ENCODE peak calls at places on chromosomes 7 and 10, in seven cellular contexts. One of them, this sample, is unnamed.

GRCh38 chr10:22365233-22365632 is 19.9 kb downstream of the SPAG6 start:
- DNase-seq in psoas muscle: no peak
- DNase-seq in activated CD8-positive, alpha-beta T cell treated with anti-CD3 and anti-CD28 coated beads for 36 hours: no peak
- DNase-seq in stimulated activated CD8-positive, alpha-beta memory T cell treated with anti-CD3 and anti-CD28 coated beads, Interleukin-12 subunit alpha, Interleukin-12 subunit beta, amount 100 ng/mL, for 4 hours: no peak
- DNase-seq in anterior cingulate cortex: no peak
- DNase-seq in left cardiac atrium: no peak
- DNase-seq in T-helper 1 cell: no peak
- DNase-seq in this sample: no peak

GRCh38 chr7:38391751-38392150 is 118.3 kb upstream of the TARP start:
- DNase-seq in stimulated activated CD8-positive, alpha-beta memory T cell treated with anti-CD3 and anti-CD28 coated beads, Interleukin-12 subunit alpha, Interleukin-12 subunit beta, amount 100 ng/mL, for 4 hours: no peak
- DNase-seq in left cardiac atrium: no peak
- DNase-seq in psoas muscle: no peak
- DNase-seq in T-helper 1 cell: no peak
- DNase-seq in anterior cingulate cortex: no peak
- DNase-seq in activated CD8-positive, alpha-beta T cell treated with anti-CD3 and anti-CD28 coated beads for 36 hours: no peak
- DNase-seq in this sample: no peak

GRCh38 chr10:79203014-79203675 is 134.4 kb downstream of the ZMIZ1 start:
- DNase-seq in left cardiac atrium: no peak
- DNase-seq in activated CD8-positive, alpha-beta T cell treated with anti-CD3 and anti-CD28 coated beads for 36 hours: no peak
- DNase-seq in T-helper 1 cell: no peak
- DNase-seq in anterior cingulate cortex: no peak
- DNase-seq in stimulated activated CD8-positive, alpha-beta memory T cell treated with anti-CD3 and anti-CD28 coated beads, Interleukin-12 subunit alpha, Interleukin-12 subunit beta, amount 100 ng/mL, for 4 hours: no peak
- DNase-seq in psoas muscle: no peak
- DNase-seq in this sample: no peak

GRCh38 chr7:4297165-4297842 is 384.8 kb upstream of the FOXK1 start:
- DNase-seq in anterior cingulate cortex: no peak
- DNase-seq in psoas muscle: no peak
- DNase-seq in activated CD8-positive, alpha-beta T cell treated with anti-CD3 and anti-CD28 coated beads for 36 hours: no peak
- DNase-seq in left cardiac atrium: no peak
- DNase-seq in T-helper 1 cell: no peak
- DNase-seq in stimulated activated CD8-positive, alpha-beta memory T cell treated with anti-CD3 and anti-CD28 coated beads, Interleukin-12 subunit alpha, Interleukin-12 subunit beta, amount 100 ng/mL, for 4 hours: no peak
- DNase-seq in this sample: no peak

GRCh38 chr7:130593033-130593432 is 75.5 kb downstream of the COPG2 start:
- DNase-seq in T-helper 1 cell: no peak
- DNase-seq in psoas muscle: no peak
- DNase-seq in activated CD8-positive, alpha-beta T cell treated with anti-CD3 and anti-CD28 coated beads for 36 hours: no peak
- DNase-seq in stimulated activated CD8-positive, alpha-beta memory T cell treated with anti-CD3 and anti-CD28 coated beads, Interleukin-12 subunit alpha, Interleukin-12 subunit beta, amount 100 ng/mL, for 4 hours: no peak
- DNase-seq in left cardiac atrium: no peak
- DNase-seq in anterior cingulate cortex: no peak
- DNase-seq in this sample: no peak

GRCh38 chr10:131514454-131514853 is 202.9 kb upstream of the TCERG1L start:
- DNase-seq in activated CD8-positive, alpha-beta T cell treated with anti-CD3 and anti-CD28 coated beads for 36 hours: peak
- DNase-seq in stimulated activated CD8-positive, alpha-beta memory T cell treated with anti-CD3 and anti-CD28 coated beads, Interleukin-12 subunit alpha, Interleukin-12 subunit beta, amount 100 ng/mL, for 4 hours: no peak
- DNase-seq in anterior cingulate cortex: no peak
- DNase-seq in psoas muscle: no peak
- DNase-seq in T-helper 1 cell: no peak
- DNase-seq in left cardiac atrium: no peak
- DNase-seq in this sample: peak

GRCh38 chr10:36880898-36881297 is 244.5 kb upstream of the ANKRD30A start:
- DNase-seq in T-helper 1 cell: no peak
- DNase-seq in anterior cingulate cortex: no peak
- DNase-seq in psoas muscle: no peak
- DNase-seq in left cardiac atrium: no peak
- DNase-seq in stimulated activated CD8-positive, alpha-beta memory T cell treated with anti-CD3 and anti-CD28 coated beads, Interleukin-12 subunit alpha, Interleukin-12 subunit beta, amount 100 ng/mL, for 4 hours: no peak
- DNase-seq in activated CD8-positive, alpha-beta T cell treated with anti-CD3 and anti-CD28 coated beads for 36 hours: no peak
- DNase-seq in this sample: no peak

GRCh38 chr7:94431620-94432295 is 37.1 kb downstream of the COL1A2 start:
- DNase-seq in stimulated activated CD8-positive, alpha-beta memory T cell treated with anti-CD3 and anti-CD28 coated beads, Interleukin-12 subunit alpha, Interleukin-12 subunit beta, amount 100 ng/mL, for 4 hours: no peak
- DNase-seq in T-helper 1 cell: no peak
- DNase-seq in left cardiac atrium: no peak
- DNase-seq in anterior cingulate cortex: no peak
- DNase-seq in activated CD8-positive, alpha-beta T cell treated with anti-CD3 and anti-CD28 coated beads for 36 hours: no peak
- DNase-seq in psoas muscle: no peak
- DNase-seq in this sample: no peak

GRCh38 chr10:9986786-9987185 is 1030.9 kb upstream of the CELF2 start:
- DNase-seq in anterior cingulate cortex: no peak
- DNase-seq in T-helper 1 cell: no peak
- DNase-seq in stimulated activated CD8-positive, alpha-beta memory T cell treated with anti-CD3 and anti-CD28 coated beads, Interleukin-12 subunit alpha, Interleukin-12 subunit beta, amount 100 ng/mL, for 4 hours: no peak
- DNase-seq in left cardiac atrium: no peak
- DNase-seq in psoas muscle: no peak
- DNase-seq in activated CD8-positive, alpha-beta T cell treated with anti-CD3 and anti-CD28 coated beads for 36 hours: no peak
- DNase-seq in this sample: no peak

GRCh38 chr7:3107889-3108570 is 64.4 kb upstream of the CARD11 start:
- DNase-seq in anterior cingulate cortex: no peak
- DNase-seq in stimulated activated CD8-positive, alpha-beta memory T cell treated with anti-CD3 and anti-CD28 coated beads, Interleukin-12 subunit alpha, Interleukin-12 subunit beta, amount 100 ng/mL, for 4 hours: no peak
- DNase-seq in left cardiac atrium: no peak
- DNase-seq in psoas muscle: no peak
- DNase-seq in T-helper 1 cell: no peak
- DNase-seq in activated CD8-positive, alpha-beta T cell treated with anti-CD3 and anti-CD28 coated beads for 36 hours: no peak
- DNase-seq in this sample: no peak

GRCh38 chr10:86371691-86372090 is 5.1 kb upstream of the GRID1 start:
- DNase-seq in T-helper 1 cell: no peak
- DNase-seq in psoas muscle: no peak
- DNase-seq in stimulated activated CD8-positive, alpha-beta memory T cell treated with anti-CD3 and anti-CD28 coated beads, Interleukin-12 subunit alpha, Interleukin-12 subunit beta, amount 100 ng/mL, for 4 hours: no peak
- DNase-seq in left cardiac atrium: no peak
- DNase-seq in activated CD8-positive, alpha-beta T cell treated with anti-CD3 and anti-CD28 coated beads for 36 hours: no peak
- DNase-seq in anterior cingulate cortex: no peak
- DNase-seq in this sample: no peak

GRCh38 chr7:95710711-95711110 is 61.6 kb upstream of the DYNC1I1 start:
- DNase-seq in anterior cingulate cortex: no peak
- DNase-seq in left cardiac atrium: no peak
- DNase-seq in stimulated activated CD8-positive, alpha-beta memory T cell treated with anti-CD3 and anti-CD28 coated beads, Interleukin-12 subunit alpha, Interleukin-12 subunit beta, amount 100 ng/mL, for 4 hours: no peak
- DNase-seq in activated CD8-positive, alpha-beta T cell treated with anti-CD3 and anti-CD28 coated beads for 36 hours: no peak
- DNase-seq in psoas muscle: no peak
- DNase-seq in T-helper 1 cell: no peak
- DNase-seq in this sample: no peak

GRCh38 chr10:16436367-16436757 is 448 bp upstream of the PTER start:
- DNase-seq in T-helper 1 cell: peak
- DNase-seq in left cardiac atrium: no peak
- DNase-seq in stimulated activated CD8-positive, alpha-beta memory T cell treated with anti-CD3 and anti-CD28 coated beads, Interleukin-12 subunit alpha, Interleukin-12 subunit beta, amount 100 ng/mL, for 4 hours: no peak
- DNase-seq in anterior cingulate cortex: no peak
- DNase-seq in activated CD8-positive, alpha-beta T cell treated with anti-CD3 and anti-CD28 coated beads for 36 hours: peak
- DNase-seq in psoas muscle: no peak
- DNase-seq in this sample: no peak

GRCh38 chr7:149834601-149835000 is 3.6 kb upstream of the ZNF862 start:
- DNase-seq in left cardiac atrium: no peak
- DNase-seq in stimulated activated CD8-positive, alpha-beta memory T cell treated with anti-CD3 and anti-CD28 coated beads, Interleukin-12 subunit alpha, Interleukin-12 subunit beta, amount 100 ng/mL, for 4 hours: no peak
- DNase-seq in T-helper 1 cell: no peak
- DNase-seq in activated CD8-positive, alpha-beta T cell treated with anti-CD3 and anti-CD28 coated beads for 36 hours: no peak
- DNase-seq in psoas muscle: no peak
- DNase-seq in anterior cingulate cortex: no peak
- DNase-seq in this sample: no peak

This sample was measured in stimulated activated naive B cell treated with anti-CD40 and anti-IgM and Interleukin-4, amounts not matched to agents 10 μg/mL and 1 μg/mL and 100 μg/mL, for 72 hours.